ENCODE peak calls at places on chromosomes 3 and 15, in six cellular contexts. One of them, this sample, is unnamed. For H3K4me1, the result is how much of the 10 kb centered on the place peaks cover.

GRCh38 chr3:171875923-171876412 is 32.8 kb downstream of the TMEM212 start:
- DNase-seq in neuronal stem cell: no peak
- DNase-seq in mesenchymal stem cell: peak
- DNase-seq in H1: no peak
- DNase-seq in IMR-90: peak
- DNase-seq in trophoblast cell: no peak
- DNase-seq in this sample: no peak

GRCh38 chr3:23601020-23601822 is 204.5 kb upstream of the UBE2E1 start:
- DNase-seq in neuronal stem cell: no peak
- DNase-seq in mesenchymal stem cell: peak
- DNase-seq in H1: no peak
- DNase-seq in IMR-90: peak
- DNase-seq in trophoblast cell: no peak
- DNase-seq in this sample: no peak

GRCh38 chr15:101675796-101676582 is 23.8 kb upstream of the TM2D3 start:
- DNase-seq in neuronal stem cell: peak
- DNase-seq in mesenchymal stem cell: peak
- DNase-seq in H1: no peak
- DNase-seq in IMR-90: peak
- DNase-seq in trophoblast cell: no peak
- DNase-seq in this sample: peak

GRCh38 chr3:11494131-11494916 is 149.4 kb downstream of the VGLL4 start:
- DNase-seq in neuronal stem cell: no peak
- DNase-seq in mesenchymal stem cell: no peak
- DNase-seq in H1: no peak
- DNase-seq in IMR-90: no peak
- DNase-seq in trophoblast cell: no peak
- DNase-seq in this sample: no peak

GRCh38 chr3:117303446-117303845 is 593.9 kb downstream of the TUSC7 start:
- DNase-seq in neuronal stem cell: no peak
- DNase-seq in mesenchymal stem cell: no peak
- DNase-seq in H1: no peak
- DNase-seq in IMR-90: peak
- DNase-seq in trophoblast cell: no peak
- DNase-seq in this sample: no peak

GRCh38 chr3:17432237-17432636 is 310.2 kb downstream of the TBC1D5 start:
- DNase-seq in neuronal stem cell: no peak
- DNase-seq in mesenchymal stem cell: peak
- DNase-seq in H1: no peak
- DNase-seq in IMR-90: peak
- DNase-seq in trophoblast cell: no peak
- DNase-seq in this sample: no peak

GRCh38 chr3:3145831-3146230 is 19.1 kb downstream of the TRNT1 start:
- DNase-seq in neuronal stem cell: no peak
- DNase-seq in mesenchymal stem cell: no peak
- DNase-seq in H1: no peak
- DNase-seq in IMR-90: peak
- DNase-seq in trophoblast cell: no peak
- DNase-seq in this sample: no peak

GRCh38 chr15:23397779-23398178 is 43.2 kb downstream of the GOLGA8S start:
- DNase-seq in neuronal stem cell: no peak
- DNase-seq in mesenchymal stem cell: no peak
- DNase-seq in H1: no peak
- DNase-seq in IMR-90: no peak
- DNase-seq in trophoblast cell: no peak
- DNase-seq in this sample: no peak

GRCh38 chr3:55604846-55605245 is 117.7 kb upstream of the WNT5A start:
- DNase-seq in neuronal stem cell: no peak
- DNase-seq in mesenchymal stem cell: no peak
- DNase-seq in H1: no peak
- DNase-seq in IMR-90: no peak
- DNase-seq in trophoblast cell: no peak
- DNase-seq in this sample: no peak

GRCh38 chr3:118817748-118818165 is 216.9 kb downstream of the IGSF11 start:
- DNase-seq in neuronal stem cell: peak
- DNase-seq in mesenchymal stem cell: peak
- DNase-seq in H1: no peak
- DNase-seq in IMR-90: peak
- DNase-seq in trophoblast cell: peak
- DNase-seq in this sample: peak

GRCh38 chr3:139935071-139935865 is at the start of gene CLSTN2:
- DNase-seq in neuronal stem cell: peak
- DNase-seq in mesenchymal stem cell: peak
- DNase-seq in H1: no peak
- DNase-seq in IMR-90: no peak
- DNase-seq in trophoblast cell: peak
- DNase-seq in this sample: peak

GRCh38 chr15:40937762-40938529 is 8.8 kb downstream of the DLL4 start:
- DNase-seq in neuronal stem cell: no peak
- DNase-seq in mesenchymal stem cell: no peak
- DNase-seq in H1: no peak
- DNase-seq in IMR-90: no peak
- DNase-seq in trophoblast cell: no peak
- DNase-seq in this sample: peak

GRCh38 chr3:66253790-66254620 is 33.2 kb downstream of the SLC25A26 start:
- DNase-seq in neuronal stem cell: peak
- DNase-seq in mesenchymal stem cell: peak
- DNase-seq in H1: no peak
- DNase-seq in IMR-90: peak
- DNase-seq in trophoblast cell: no peak
- DNase-seq in this sample: no peak

GRCh38 chr15:38090648-38091047 is 156.2 kb downstream of the TMCO5A start:
- DNase-seq in neuronal stem cell: no peak
- DNase-seq in mesenchymal stem cell: no peak
- DNase-seq in H1: no peak
- DNase-seq in IMR-90: no peak
- DNase-seq in trophoblast cell: no peak
- DNase-seq in this sample: no peak

GRCh38 chr15:38090223-38090622 is 155.8 kb downstream of the TMCO5A start:
- DNase-seq in neuronal stem cell: no peak
- DNase-seq in mesenchymal stem cell: no peak
- DNase-seq in H1: no peak
- DNase-seq in IMR-90: no peak
- DNase-seq in trophoblast cell: no peak
- DNase-seq in this sample: no peak

GRCh38 chr15:38088971-38089370 is 154.5 kb downstream of the TMCO5A start:
- DNase-seq in neuronal stem cell: no peak
- DNase-seq in mesenchymal stem cell: no peak
- DNase-seq in H1: no peak
- DNase-seq in IMR-90: peak
- DNase-seq in trophoblast cell: no peak
- DNase-seq in this sample: no peak

DNA sequence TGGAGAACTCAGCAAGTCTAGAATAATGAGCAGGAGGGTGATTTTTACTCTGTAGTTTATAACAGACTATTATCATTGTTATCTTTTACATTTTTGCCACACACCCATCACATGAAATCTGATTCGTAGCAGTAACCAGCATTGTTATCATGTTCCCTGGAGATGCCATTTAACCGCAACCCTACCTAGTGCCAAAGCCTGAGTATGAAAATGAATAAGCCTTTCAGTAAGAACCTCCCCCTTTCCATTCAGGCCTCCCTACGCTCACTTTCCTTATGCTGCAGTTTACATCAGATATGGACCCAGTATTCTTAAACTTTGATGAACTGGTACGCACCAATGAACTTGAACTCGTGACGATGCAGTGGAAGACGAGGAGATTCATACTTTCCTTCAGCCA is 158.7 kb upstream of the SPRED1 start:
- DNase-seq in neuronal stem cell: no peak
- DNase-seq in mesenchymal stem cell: no peak
- DNase-seq in H1: no peak
- DNase-seq in IMR-90: no peak
- DNase-seq in trophoblast cell: no peak
- DNase-seq in this sample: no peak
- H4K91ac ChIP-seq in neuronal stem cell: no peak
- H4K91ac ChIP-seq in mesenchymal stem cell: no peak
- H4K91ac ChIP-seq in H1: no peak
- H4K91ac ChIP-seq in IMR-90: no peak
- H4K91ac ChIP-seq in trophoblast cell: no peak
- H4K91ac ChIP-seq in this sample: no peak

DNA sequence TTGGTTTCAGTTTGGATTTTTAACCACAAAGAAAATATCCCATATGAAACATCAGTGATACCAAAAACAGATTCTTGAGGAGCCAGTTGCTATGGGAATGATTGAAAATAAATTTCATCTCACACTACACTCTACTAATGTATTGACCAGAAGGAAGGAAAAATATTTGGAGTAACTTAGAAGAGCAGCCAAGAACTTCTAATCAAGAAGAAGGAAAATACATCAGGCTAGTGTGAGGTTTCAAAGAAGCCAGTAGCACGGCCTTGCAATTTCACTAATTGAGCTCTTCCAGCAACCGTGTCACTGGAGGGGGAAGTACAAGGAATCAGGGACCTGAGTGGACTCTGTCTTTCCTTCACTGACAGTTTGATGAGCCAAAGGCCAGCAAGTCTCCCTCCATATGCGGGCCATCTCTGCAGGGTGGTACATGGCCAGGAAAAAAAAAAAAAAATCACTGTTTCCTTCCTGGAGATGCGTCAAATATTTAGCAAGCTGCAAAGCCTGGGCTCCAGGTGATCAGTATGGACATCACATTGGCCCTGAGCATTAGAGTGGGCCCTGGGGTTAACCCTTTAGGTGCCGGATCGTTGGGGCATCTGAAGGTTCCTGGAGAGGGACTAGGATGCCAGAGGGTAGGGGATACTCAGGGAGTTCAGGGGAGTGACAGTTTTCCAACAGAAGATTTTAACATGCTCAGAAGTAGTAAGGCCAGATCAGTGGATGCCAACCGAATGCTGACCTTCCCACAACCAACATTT is 37.0 kb downstream of the SLC12A8 start:
- DNase-seq in neuronal stem cell: no peak
- DNase-seq in mesenchymal stem cell: no peak
- DNase-seq in H1: no peak
- DNase-seq in IMR-90: no peak
- DNase-seq in trophoblast cell: no peak
- DNase-seq in this sample: no peak
- H3K27ac ChIP-seq in neuronal stem cell: no peak
- H3K27ac ChIP-seq in mesenchymal stem cell: no peak
- H3K27ac ChIP-seq in H1: no peak
- H3K27ac ChIP-seq in IMR-90: no peak
- H3K27ac ChIP-seq in trophoblast cell: no peak
- H3K27ac ChIP-seq in this sample: no peak

DNA sequence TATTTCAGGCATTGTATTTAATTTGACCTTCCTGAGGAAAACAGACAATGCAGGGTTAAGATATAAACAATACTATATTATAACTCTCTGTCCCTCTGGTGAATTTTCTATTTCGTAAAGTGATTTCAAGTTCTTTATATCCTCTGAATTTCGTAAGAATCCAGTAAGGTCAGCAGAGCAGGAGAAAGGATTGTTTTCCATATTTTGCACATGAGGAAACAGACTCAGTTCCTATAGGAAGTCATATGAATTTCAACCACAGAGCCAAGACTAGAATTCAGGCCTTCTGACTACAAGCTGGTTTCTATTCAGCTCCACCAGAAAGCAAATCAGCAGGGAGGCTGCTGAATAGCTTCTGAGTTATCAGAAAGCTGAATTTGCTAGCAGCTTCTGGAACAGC is 11.2 kb upstream of the PLAAT1 start:
- DNase-seq in neuronal stem cell: no peak
- DNase-seq in mesenchymal stem cell: no peak
- DNase-seq in H1: no peak
- DNase-seq in IMR-90: no peak
- DNase-seq in trophoblast cell: no peak
- DNase-seq in this sample: no peak
- H3K4me1 ChIP-seq in neuronal stem cell: under half
- H3K4me1 ChIP-seq in mesenchymal stem cell: under half
- H3K4me1 ChIP-seq in H1: under half
- H3K4me1 ChIP-seq in IMR-90: under half
- H3K4me1 ChIP-seq in trophoblast cell: under half
- H3K4me1 ChIP-seq in this sample: under half

GRCh38 chr3:183229177-183229576 is 23.9 kb upstream of the B3GNT5 start:
- DNase-seq in neuronal stem cell: no peak
- DNase-seq in mesenchymal stem cell: no peak
- DNase-seq in H1: no peak
- DNase-seq in IMR-90: no peak
- DNase-seq in trophoblast cell: no peak
- DNase-seq in this sample: no peak

GRCh38 chr3:183227586-183227985 is 25.5 kb upstream of the B3GNT5 start:
- DNase-seq in neuronal stem cell: no peak
- DNase-seq in mesenchymal stem cell: no peak
- DNase-seq in H1: no peak
- DNase-seq in IMR-90: no peak
- DNase-seq in trophoblast cell: no peak
- DNase-seq in this sample: no peak

GRCh38 chr3:183233986-183234385 is 19.1 kb upstream of the B3GNT5 start:
- DNase-seq in neuronal stem cell: no peak
- DNase-seq in mesenchymal stem cell: no peak
- DNase-seq in H1: no peak
- DNase-seq in IMR-90: no peak
- DNase-seq in trophoblast cell: no peak
- DNase-seq in this sample: no peak

GRCh38 chr3:183226333-183226732 is 26.7 kb upstream of the B3GNT5 start:
- DNase-seq in neuronal stem cell: no peak
- DNase-seq in mesenchymal stem cell: no peak
- DNase-seq in H1: no peak
- DNase-seq in IMR-90: no peak
- DNase-seq in trophoblast cell: no peak
- DNase-seq in this sample: no peak

GRCh38 chr3:183230826-183231225 is 22.2 kb upstream of the B3GNT5 start:
- DNase-seq in neuronal stem cell: no peak
- DNase-seq in mesenchymal stem cell: no peak
- DNase-seq in H1: no peak
- DNase-seq in IMR-90: no peak
- DNase-seq in trophoblast cell: no peak
- DNase-seq in this sample: no peak
- H4K91ac ChIP-seq in neuronal stem cell: no peak
- H4K91ac ChIP-seq in mesenchymal stem cell: no peak
- H4K91ac ChIP-seq in H1: no peak
- H4K91ac ChIP-seq in IMR-90: no peak
- H4K91ac ChIP-seq in trophoblast cell: no peak
- H4K91ac ChIP-seq in this sample: no peak

DNA sequence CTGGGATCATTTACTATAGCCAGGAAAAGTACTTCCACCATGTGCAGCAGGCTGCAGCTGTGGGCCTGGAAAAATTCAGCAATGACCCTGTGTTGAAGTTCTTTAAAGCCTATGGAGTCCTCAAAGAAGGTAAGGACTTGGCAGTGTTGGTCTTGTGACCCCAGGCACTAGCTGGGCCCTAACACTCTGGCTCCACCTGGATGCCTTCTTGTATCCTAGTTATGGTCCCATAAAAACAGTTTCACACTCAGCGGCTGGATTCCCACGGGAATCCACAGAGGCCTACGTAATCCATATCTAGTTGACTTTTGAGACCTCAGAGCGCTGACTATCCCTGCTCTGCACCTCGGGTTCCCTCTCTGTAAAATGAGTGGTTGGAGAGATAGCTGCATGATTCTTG is 1.6 kb downstream of the TTC21A start:
- DNase-seq in neuronal stem cell: no peak
- DNase-seq in mesenchymal stem cell: no peak
- DNase-seq in H1: no peak
- DNase-seq in IMR-90: no peak
- DNase-seq in trophoblast cell: no peak
- DNase-seq in this sample: peak
- H3K27ac ChIP-seq in neuronal stem cell: no peak
- H3K27ac ChIP-seq in mesenchymal stem cell: no peak
- H3K27ac ChIP-seq in H1: no peak
- H3K27ac ChIP-seq in IMR-90: no peak
- H3K27ac ChIP-seq in trophoblast cell: no peak
- H3K27ac ChIP-seq in this sample: no peak